ENCODE peak calls at places on chromosomes 3 and 15, in four cellular contexts. N is stimulated activated CD4-positive, alpha-beta T cell treated with anti-CD3 and anti-CD28 coated beads, Interleukin-2, amount 100 ng/mL, for 24 hours; X is stimulated activated naive CD8-positive, alpha-beta T cell treated with anti-CD3 and anti-CD28 coated beads, Interleukin-15, amount 100 ng/mL, for 72 hours; P is CD4-positive, alpha-beta memory T cell. D is an unnamed sample.

GRCh38 chr3:181354140-181354539 is 357.6 kb upstream of the SOX2 start:
- DNase-seq in X (no peak), N (no peak), P (no peak), D (no peak)

GRCh38 chr3:14804835-14805780 is 13.7 kb upstream of the FGD5 start:
- DNase-seq in X (no peak), P (no peak), N (no peak), D (no peak)

GRCh38 chr3:21893250-21893649 is 142.2 kb upstream of the ZNF385D start:
- DNase-seq in N (no peak), P (no peak), X (no peak), D (peak; percentile 31)

GRCh38 chr3:32082727-32083126 is 23.7 kb upstream of the GPD1L start:
- DNase-seq in P (no peak), X (no peak), N (no peak), D (no peak)

GRCh38 chr3:193873802-193874201 is 262.1 kb upstream of the HES1 start:
- DNase-seq in N (no peak), X (no peak), P (no peak), D (no peak)

GRCh38 chr3:53318522-53318921 is 28.8 kb downstream of the DCP1A start:
- DNase-seq in P (no peak), X (no peak), N (no peak), D (no peak)

GRCh38 chr15:46921906-46922305 is 795.4 kb upstream of the SEMA6D start:
- DNase-seq in N (no peak), P (no peak), X (no peak), D (no peak)

GRCh38 chr3:5002174-5002870 is 23.1 kb downstream of the BHLHE40 start:
- DNase-seq in X (peak; percentile 86), P (peak; percentile 44), N (peak; percentile 54), D (no peak)

GRCh38 chr3:73144276-73144675 is 82.8 kb downstream of the EBLN2 start:
- DNase-seq in P (no peak), X (no peak), N (no peak), D (peak; percentile 16)

GRCh38 chr3:60243456-60243855 is 1007.8 kb downstream of the FHIT start:
- DNase-seq in N (no peak), P (no peak), X (no peak), D (no peak)

GRCh38 chr3:117540583-117540982 is 831.0 kb downstream of the TUSC7 start:
- DNase-seq in P (no peak), X (no peak), N (no peak), D (no peak)